ENCODE peak calls at places on chromosomes 13 and 19, in six cellular contexts. One of them, this sample, is unnamed.

GRCh38 chr13:30406779-30407416 is 15.4 kb upstream of the UBE2L5 start:
- DNase-seq in fibroblast of mammary gland: no peak
- DNase-seq in H9: no peak
- DNase-seq in endothelial cell: no peak
- DNase-seq in lower lobe of right lung: no peak
- DNase-seq in esophagus muscularis mucosa: no peak
- DNase-seq in this sample: no peak

GRCh38 chr19:10353793-10354391 is 14.5 kb upstream of the ICAM3 start:
- DNase-seq in fibroblast of mammary gland: peak
- DNase-seq in H9: peak
- DNase-seq in endothelial cell: peak
- DNase-seq in lower lobe of right lung: no peak
- DNase-seq in esophagus muscularis mucosa: no peak
- DNase-seq in this sample: no peak

GRCh38 chr13:25980255-25980654 is 71.6 kb downstream of the SHISA2 start:
- DNase-seq in fibroblast of mammary gland: no peak
- DNase-seq in H9: peak
- DNase-seq in endothelial cell: peak
- DNase-seq in lower lobe of right lung: no peak
- DNase-seq in esophagus muscularis mucosa: no peak
- DNase-seq in this sample: peak

GRCh38 chr13:21557995-21558394 is 46.0 kb downstream of the MICU2 start:
- DNase-seq in fibroblast of mammary gland: peak
- DNase-seq in H9: peak
- DNase-seq in endothelial cell: peak
- DNase-seq in lower lobe of right lung: no peak
- DNase-seq in esophagus muscularis mucosa: no peak
- DNase-seq in this sample: peak

GRCh38 chr13:35923347-35923746 is 207.8 kb downstream of the DCLK1 start:
- DNase-seq in fibroblast of mammary gland: peak
- DNase-seq in H9: no peak
- DNase-seq in endothelial cell: no peak
- DNase-seq in lower lobe of right lung: no peak
- DNase-seq in esophagus muscularis mucosa: no peak
- DNase-seq in this sample: peak

GRCh38 chr19:52190679-52191293 is 934 bp downstream of the PPP2R1A start:
- DNase-seq in fibroblast of mammary gland: peak
- DNase-seq in H9: no peak
- DNase-seq in endothelial cell: peak
- DNase-seq in lower lobe of right lung: peak
- DNase-seq in esophagus muscularis mucosa: no peak
- DNase-seq in this sample: peak

GRCh38 chr13:101265934-101266333 is 150.4 kb downstream of the NALCN start:
- DNase-seq in fibroblast of mammary gland: peak
- DNase-seq in H9: no peak
- DNase-seq in endothelial cell: no peak
- DNase-seq in lower lobe of right lung: no peak
- DNase-seq in esophagus muscularis mucosa: no peak
- DNase-seq in this sample: peak

GRCh38 chr19:17620696-17621095 is 65.2 kb downstream of the COLGALT1 start:
- DNase-seq in fibroblast of mammary gland: no peak
- DNase-seq in H9: no peak
- DNase-seq in endothelial cell: no peak
- DNase-seq in lower lobe of right lung: peak
- DNase-seq in esophagus muscularis mucosa: no peak
- DNase-seq in this sample: no peak

GRCh38 chr19:10984166-10984735 is 23.4 kb downstream of the SMARCA4 start:
- DNase-seq in fibroblast of mammary gland: no peak
- DNase-seq in H9: no peak
- DNase-seq in endothelial cell: no peak
- DNase-seq in lower lobe of right lung: no peak
- DNase-seq in esophagus muscularis mucosa: no peak
- DNase-seq in this sample: no peak

GRCh38 chr13:21849323-21849722 is 178.4 kb downstream of the FGF9 start:
- DNase-seq in fibroblast of mammary gland: peak
- DNase-seq in H9: peak
- DNase-seq in endothelial cell: peak
- DNase-seq in lower lobe of right lung: no peak
- DNase-seq in esophagus muscularis mucosa: no peak
- DNase-seq in this sample: no peak

GRCh38 chr13:102395174-102395573 is 6.7 kb downstream of the FGF14 start:
- DNase-seq in fibroblast of mammary gland: no peak
- DNase-seq in H9: no peak
- DNase-seq in endothelial cell: no peak
- DNase-seq in lower lobe of right lung: no peak
- DNase-seq in esophagus muscularis mucosa: no peak
- DNase-seq in this sample: no peak

GRCh38 chr13:92716749-92717148 is 509.9 kb upstream of the GPC6 start:
- DNase-seq in fibroblast of mammary gland: peak
- DNase-seq in H9: no peak
- DNase-seq in endothelial cell: no peak
- DNase-seq in lower lobe of right lung: no peak
- DNase-seq in esophagus muscularis mucosa: no peak
- DNase-seq in this sample: peak

GRCh38 chr13:95516492-95516891 is 36.0 kb upstream of the CLDN10 start:
- DNase-seq in fibroblast of mammary gland: no peak
- DNase-seq in H9: no peak
- DNase-seq in endothelial cell: no peak
- DNase-seq in lower lobe of right lung: no peak
- DNase-seq in esophagus muscularis mucosa: no peak
- DNase-seq in this sample: no peak

GRCh38 chr13:32905864-32906180 is 110.4 kb upstream of the KL start:
- DNase-seq in fibroblast of mammary gland: no peak
- DNase-seq in H9: no peak
- DNase-seq in endothelial cell: no peak
- DNase-seq in lower lobe of right lung: no peak
- DNase-seq in esophagus muscularis mucosa: no peak
- DNase-seq in this sample: no peak

GRCh38 chr19:30857388-30857787 is 485.2 kb downstream of the ZNF536 start:
- DNase-seq in fibroblast of mammary gland: no peak
- DNase-seq in H9: peak
- DNase-seq in endothelial cell: no peak
- DNase-seq in lower lobe of right lung: no peak
- DNase-seq in esophagus muscularis mucosa: peak
- DNase-seq in this sample: no peak

GRCh38 chr13:50030315-50030714 is 15.1 kb downstream of the KCNRG start:
- DNase-seq in fibroblast of mammary gland: no peak
- DNase-seq in H9: no peak
- DNase-seq in endothelial cell: no peak
- DNase-seq in lower lobe of right lung: no peak
- DNase-seq in esophagus muscularis mucosa: no peak
- DNase-seq in this sample: peak

GRCh38 chr19:17629760-17630159 is 58.4 kb downstream of the UNC13A start:
- DNase-seq in fibroblast of mammary gland: no peak
- DNase-seq in H9: no peak
- DNase-seq in endothelial cell: no peak
- DNase-seq in lower lobe of right lung: peak
- DNase-seq in esophagus muscularis mucosa: no peak
- DNase-seq in this sample: no peak

GRCh38 chr19:1274852-1275259 is 474 bp upstream of the FAM174C start:
- DNase-seq in fibroblast of mammary gland: no peak
- DNase-seq in H9: peak
- DNase-seq in endothelial cell: no peak
- DNase-seq in lower lobe of right lung: peak
- DNase-seq in esophagus muscularis mucosa: no peak
- DNase-seq in this sample: no peak

GRCh38 chr19:7918615-7919421 is 1.3 kb upstream of the SNAPC2 start:
- DNase-seq in fibroblast of mammary gland: no peak
- DNase-seq in H9: no peak
- DNase-seq in endothelial cell: no peak
- DNase-seq in lower lobe of right lung: no peak
- DNase-seq in esophagus muscularis mucosa: no peak
- DNase-seq in this sample: no peak
- TF ChIP-seq CTCF in fibroblast of mammary gland: no peak
- TF ChIP-seq CTCF in H9: no peak
- TF ChIP-seq CTCF in endothelial cell: no peak
- TF ChIP-seq CTCF in lower lobe of right lung: no peak
- TF ChIP-seq CTCF in esophagus muscularis mucosa: no peak
- TF ChIP-seq CTCF in this sample: no peak

DNA sequence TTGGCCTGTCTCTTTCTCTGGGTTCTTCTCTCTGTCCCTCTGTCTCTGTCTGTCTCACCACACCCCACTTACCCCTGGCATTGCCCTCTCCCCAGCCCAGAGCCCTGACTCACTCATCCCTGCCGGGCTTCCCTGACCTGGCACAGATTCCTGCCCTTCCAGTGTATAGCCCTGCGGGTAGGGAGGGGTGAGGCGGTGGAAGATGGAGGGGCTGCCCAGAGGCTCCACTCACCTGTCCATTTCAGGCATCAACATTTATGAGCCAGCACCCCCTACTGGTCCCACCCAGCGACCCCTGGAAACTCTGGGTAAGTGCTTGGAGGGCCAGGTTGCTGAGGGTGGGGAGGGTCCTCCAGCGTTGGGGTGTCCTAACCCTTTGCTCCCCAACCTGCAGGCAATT is 1.0 kb downstream of the NCCRP1 start:
- DNase-seq in fibroblast of mammary gland: no peak
- DNase-seq in H9: no peak
- DNase-seq in endothelial cell: no peak
- DNase-seq in lower lobe of right lung: no peak
- DNase-seq in esophagus muscularis mucosa: no peak
- DNase-seq in this sample: peak
- TF ChIP-seq CTCF in fibroblast of mammary gland: peak
- TF ChIP-seq CTCF in H9: peak
- TF ChIP-seq CTCF in endothelial cell: no peak
- TF ChIP-seq CTCF in lower lobe of right lung: no peak
- TF ChIP-seq CTCF in esophagus muscularis mucosa: no peak
- TF ChIP-seq CTCF in this sample: no peak

GRCh38 chr19:6826281-6826920 is 53.9 kb downstream of the VAV1 start:
- DNase-seq in fibroblast of mammary gland: no peak
- DNase-seq in H9: no peak
- DNase-seq in endothelial cell: no peak
- DNase-seq in lower lobe of right lung: no peak
- DNase-seq in esophagus muscularis mucosa: no peak
- DNase-seq in this sample: no peak
- TF ChIP-seq CTCF in fibroblast of mammary gland: no peak
- TF ChIP-seq CTCF in H9: no peak
- TF ChIP-seq CTCF in endothelial cell: no peak
- TF ChIP-seq CTCF in lower lobe of right lung: no peak
- TF ChIP-seq CTCF in esophagus muscularis mucosa: no peak
- TF ChIP-seq CTCF in this sample: no peak

DNA sequence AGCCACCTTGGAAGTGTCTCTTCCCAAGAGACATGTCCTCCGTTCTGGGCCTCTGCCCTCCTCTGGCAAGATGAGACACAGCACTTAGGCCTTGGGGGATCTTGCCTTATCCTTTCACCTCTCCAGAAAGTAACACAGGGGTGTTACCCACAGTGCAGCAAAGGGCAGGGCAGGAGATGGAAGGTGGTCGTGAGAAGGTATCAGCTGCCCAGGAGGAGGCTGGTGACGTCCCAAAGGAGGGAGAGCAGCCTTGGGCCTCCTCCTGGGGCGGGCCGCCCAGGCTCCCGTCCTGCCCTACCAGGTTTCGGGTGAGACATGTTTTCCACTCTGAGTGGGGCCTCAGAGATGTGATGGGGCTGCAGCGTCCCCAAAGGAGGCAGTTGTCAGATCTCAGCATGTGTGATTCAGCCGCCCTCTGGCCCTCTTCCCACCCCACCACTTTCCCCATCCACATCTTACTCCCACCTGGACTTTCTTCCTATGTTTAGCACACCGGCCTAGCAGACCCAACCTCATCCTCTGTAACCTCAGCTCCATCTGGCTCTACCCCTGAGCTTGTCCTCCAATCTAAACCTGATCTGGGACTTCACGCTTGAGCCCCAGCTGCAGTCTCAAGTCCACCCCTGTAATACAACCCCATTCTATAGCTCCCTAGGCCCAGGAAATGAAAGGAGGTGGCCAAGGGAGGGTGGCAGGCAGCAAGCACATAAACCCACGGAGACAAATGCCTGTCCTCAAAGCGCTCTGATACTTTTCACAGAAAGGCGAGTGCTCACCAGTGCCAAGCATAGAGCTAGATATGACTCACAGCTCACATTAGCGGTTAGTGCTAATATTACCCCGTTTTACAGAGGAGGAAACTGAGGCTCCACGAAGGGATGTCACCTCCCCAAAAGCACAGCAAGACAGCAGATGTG is 9.3 kb downstream of the POU2F2 start:
- DNase-seq in fibroblast of mammary gland: no peak
- DNase-seq in H9: no peak
- DNase-seq in endothelial cell: no peak
- DNase-seq in lower lobe of right lung: no peak
- DNase-seq in esophagus muscularis mucosa: no peak
- DNase-seq in this sample: no peak
- TF ChIP-seq CTCF in fibroblast of mammary gland: no peak
- TF ChIP-seq CTCF in H9: no peak
- TF ChIP-seq CTCF in endothelial cell: no peak
- TF ChIP-seq CTCF in lower lobe of right lung: no peak
- TF ChIP-seq CTCF in esophagus muscularis mucosa: no peak
- TF ChIP-seq CTCF in this sample: no peak

GRCh38 chr19:36973844-36974195 is 57.7 kb downstream of the ZNF568 start:
- DNase-seq in fibroblast of mammary gland: no peak
- DNase-seq in H9: no peak
- DNase-seq in endothelial cell: no peak
- DNase-seq in lower lobe of right lung: no peak
- DNase-seq in esophagus muscularis mucosa: no peak
- DNase-seq in this sample: no peak

GRCh38 chr19:36972594-36972993 is 56.5 kb downstream of the ZNF568 start:
- DNase-seq in fibroblast of mammary gland: no peak
- DNase-seq in H9: no peak
- DNase-seq in endothelial cell: no peak
- DNase-seq in lower lobe of right lung: no peak
- DNase-seq in esophagus muscularis mucosa: no peak
- DNase-seq in this sample: no peak

GRCh38 chr19:36973021-36973843 is 57.1 kb downstream of the ZNF568 start:
- DNase-seq in fibroblast of mammary gland: peak
- DNase-seq in H9: peak
- DNase-seq in endothelial cell: peak
- DNase-seq in lower lobe of right lung: peak
- DNase-seq in esophagus muscularis mucosa: peak
- DNase-seq in this sample: no peak
- TF ChIP-seq CTCF in fibroblast of mammary gland: peak
- TF ChIP-seq CTCF in H9: no peak
- TF ChIP-seq CTCF in endothelial cell: peak
- TF ChIP-seq CTCF in lower lobe of right lung: peak
- TF ChIP-seq CTCF in esophagus muscularis mucosa: peak
- TF ChIP-seq CTCF in this sample: no peak